ENCODE peak calls at places on chromosomes 6 and 20, in eight cellular contexts. T, M, S, L, I, E, W and D are unnamed samples.

GRCh38 chr20:54208492-54209044 is 681 bp downstream of the PFDN4 start:
- DNase-seq in T (no peak), M (no peak), S (no peak), L (peak), I (no peak), E (no peak), W (peak), D (no peak)

GRCh38 chr20:35991142-35991771 is 22.9 kb downstream of the CNBD2 start:
- DNase-seq in T (peak), M (peak), S (no peak), L (peak), I (no peak), E (no peak), W (peak), D (peak)

GRCh38 chr6:48973486-48973885 is 489.6 kb downstream of the MMUT start:
- DNase-seq in T (no peak), M (no peak), S (no peak), L (no peak), I (no peak), E (no peak), W (no peak), D (no peak)

GRCh38 chr20:57586370-57586793 is 25.5 kb downstream of the PCK1 start:
- DNase-seq in T (no peak), M (no peak), S (no peak), L (no peak), I (no peak), E (peak), W (no peak), D (peak)

GRCh38 chr20:24578605-24579004 is 109.2 kb downstream of the SYNDIG1 start:
- DNase-seq in T (no peak), M (no peak), S (no peak), L (no peak), I (no peak), E (no peak), W (no peak), D (no peak)

GRCh38 chr6:148837941-148838340 is 91.1 kb downstream of the UST start:
- DNase-seq in T (no peak), M (no peak), S (no peak), L (peak), I (no peak), E (no peak), W (no peak), D (no peak)

GRCh38 chr6:43845646-43846045 is 75.6 kb downstream of the VEGFA start:
- DNase-seq in T (no peak), M (no peak), S (no peak), L (no peak), I (no peak), E (no peak), W (no peak), D (no peak)

GRCh38 chr6:158938811-158939254 is 61.2 kb downstream of the RSPH3 start:
- DNase-seq in T (no peak), M (no peak), S (no peak), L (peak), I (no peak), E (no peak), W (no peak), D (peak)

GRCh38 chr6:159056003-159056402 is 11.2 kb upstream of the TAGAP start:
- DNase-seq in T (no peak), M (no peak), S (no peak), L (no peak), I (no peak), E (no peak), W (no peak), D (no peak)

GRCh38 chr6:31737315-31738047 is 1.2 kb upstream of the CLIC1 start:
- DNase-seq in T (no peak), M (no peak), S (no peak), L (no peak), I (peak), E (no peak), W (no peak), D (peak)

GRCh38 chr6:158060447-158061360 is 79.0 kb downstream of the SYNJ2 start:
- DNase-seq in T (peak), M (peak), S (peak), L (peak), I (peak), E (peak), W (peak), D (peak)

GRCh38 chr20:9514461-9515210 is at the start of gene LAMP5:
- DNase-seq in T (no peak), M (no peak), S (no peak), L (no peak), I (no peak), E (no peak), W (peak), D (no peak)

DNA sequence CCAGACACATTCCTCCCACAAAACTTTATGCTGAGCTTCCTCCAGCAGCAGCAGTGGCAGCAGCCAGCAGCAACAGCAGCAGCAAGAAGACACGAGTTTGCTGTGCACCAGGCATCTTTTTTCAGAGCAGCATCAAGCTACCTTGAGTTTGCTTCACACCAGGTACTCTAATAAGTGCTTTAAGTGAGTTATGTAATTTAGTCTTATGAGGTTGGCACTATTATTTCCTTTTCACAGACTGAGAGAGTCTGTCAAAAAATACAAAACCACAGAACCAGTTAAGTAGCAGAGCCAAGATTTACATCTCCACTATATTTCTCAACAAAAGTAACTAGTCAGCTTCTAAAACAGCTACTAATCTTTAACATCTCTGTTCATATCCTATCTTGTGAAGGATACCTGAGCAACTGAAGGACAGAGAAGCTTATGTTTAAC is 23.7 kb downstream of the RANBP9 start:
- DNase-seq in T (no peak), M (no peak), S (no peak), L (no peak), I (no peak), E (no peak), W (no peak), D (no peak)
- H3K4me3 ChIP-seq in T (no peak), M (no peak), S (no peak), L (no peak), I (no peak), E (no peak), W (no peak), D (no peak)

GRCh38 chr6:135113855-135114254 is 59.2 kb upstream of the HBS1L start:
- DNase-seq in T (no peak), M (no peak), S (no peak), L (no peak), I (no peak), E (no peak), W (no peak), D (no peak)

GRCh38 chr6:135116566-135116965 is 61.9 kb upstream of the HBS1L start:
- DNase-seq in T (no peak), M (no peak), S (no peak), L (no peak), I (no peak), E (no peak), W (no peak), D (no peak)

GRCh38 chr6:135117413-135117968 is 62.9 kb upstream of the HBS1L start:
- DNase-seq in T (no peak), M (no peak), S (no peak), L (no peak), I (no peak), E (no peak), W (no peak), D (no peak)

GRCh38 chr6:135115411-135116293 is 61.0 kb upstream of the HBS1L start:
- DNase-seq in T (no peak), M (no peak), S (no peak), L (no peak), I (no peak), E (no peak), W (no peak), D (no peak)

GRCh38 chr6:135114355-135115145 is 59.9 kb upstream of the HBS1L start:
- DNase-seq in T (no peak), M (no peak), S (no peak), L (no peak), I (no peak), E (no peak), W (no peak), D (no peak)
- TF ChIP-seq EP300 in T (no peak), M (no peak), S (no peak), L (no peak), I (no peak), E (no peak), W (no peak), D (no peak)

GRCh38 chr6:36128793-36129192 is 1.5 kb upstream of the MAPK13 start:
- DNase-seq in T (no peak), M (no peak), S (no peak), L (no peak), I (no peak), E (peak), W (no peak), D (no peak)
- H3K4me3 ChIP-seq in T (no peak), M (no peak), S (no peak), L (no peak), I (no peak), E (no peak), W (no peak), D (no peak)

GRCh38 chr20:21520702-21521595 is 7.1 kb upstream of the NKX2-2 start:
- DNase-seq in T (no peak), M (no peak), S (no peak), L (no peak), I (no peak), E (no peak), W (peak), D (no peak)

GRCh38 chr20:21523895-21524294 is 10.0 kb upstream of the NKX2-2 start:
- DNase-seq in T (no peak), M (no peak), S (no peak), L (no peak), I (no peak), E (no peak), W (no peak), D (no peak)

GRCh38 chr20:21522479-21523397 is 8.9 kb upstream of the NKX2-2 start:
- DNase-seq in T (no peak), M (no peak), S (no peak), L (no peak), I (no peak), E (no peak), W (peak), D (no peak)

GRCh38 chr20:21521596-21522478 is 8.0 kb upstream of the NKX2-2 start:
- DNase-seq in T (no peak), M (no peak), S (no peak), L (no peak), I (no peak), E (no peak), W (peak), D (no peak)

GRCh38 chr20:21523398-21523868 is 9.6 kb upstream of the NKX2-2 start:
- DNase-seq in T (no peak), M (no peak), S (no peak), L (no peak), I (no peak), E (no peak), W (no peak), D (no peak)
- TF ChIP-seq EP300 in T (no peak), M (no peak), S (no peak), L (no peak), I (no peak), E (no peak), W (no peak), D (no peak)

DNA sequence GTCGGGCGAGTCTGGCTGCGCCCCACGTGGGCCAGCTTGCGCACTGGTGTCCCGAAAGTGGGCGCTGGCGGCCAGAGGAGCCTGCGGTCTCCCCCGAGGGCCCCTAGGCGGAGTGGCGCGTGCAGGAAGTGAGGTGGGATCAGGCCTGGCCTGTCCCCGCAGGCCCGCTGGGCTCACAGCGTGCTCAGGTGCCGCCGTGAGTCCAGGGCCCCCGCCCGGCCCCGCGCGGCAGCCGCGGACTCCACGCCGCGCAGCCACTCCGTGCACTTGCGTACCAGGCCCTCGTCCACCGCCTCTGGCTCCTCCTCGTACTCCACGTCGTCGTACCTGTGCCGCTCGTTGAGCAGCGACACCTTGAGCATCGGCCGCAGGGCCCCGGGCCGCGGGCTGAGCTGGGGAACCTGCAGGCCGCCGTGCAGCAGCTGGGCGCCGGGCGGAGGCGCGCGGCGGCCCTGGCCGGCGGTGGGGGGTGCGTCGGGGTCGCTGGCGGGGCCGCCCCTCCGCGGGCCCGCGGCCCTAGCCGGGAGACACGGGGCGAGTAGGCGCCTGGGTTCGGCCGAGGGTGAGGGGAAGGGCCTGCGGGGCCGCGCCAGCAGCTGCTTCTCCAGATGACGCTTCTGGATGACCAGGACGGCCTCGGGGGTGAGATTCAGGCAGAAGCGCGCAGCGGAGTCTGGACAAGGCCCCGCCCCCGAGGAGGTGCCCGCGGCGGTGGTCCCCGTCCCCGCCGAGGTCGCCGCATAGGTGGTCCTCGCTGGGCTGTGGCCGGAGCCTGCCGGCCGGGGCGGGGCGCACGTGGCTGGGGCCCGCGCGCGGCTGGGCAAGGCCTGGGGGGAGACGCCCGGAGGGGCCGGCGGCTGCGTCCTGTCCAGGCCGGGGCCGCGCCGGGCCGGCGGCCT is 861 bp downstream of the PRR18 start:
- DNase-seq in T (no peak), M (no peak), S (no peak), L (no peak), I (no peak), E (no peak), W (peak), D (no peak)
- H3K4me3 ChIP-seq in T (peak), M (no peak), S (peak), L (peak), I (peak), E (peak), W (peak), D (peak)

DNA sequence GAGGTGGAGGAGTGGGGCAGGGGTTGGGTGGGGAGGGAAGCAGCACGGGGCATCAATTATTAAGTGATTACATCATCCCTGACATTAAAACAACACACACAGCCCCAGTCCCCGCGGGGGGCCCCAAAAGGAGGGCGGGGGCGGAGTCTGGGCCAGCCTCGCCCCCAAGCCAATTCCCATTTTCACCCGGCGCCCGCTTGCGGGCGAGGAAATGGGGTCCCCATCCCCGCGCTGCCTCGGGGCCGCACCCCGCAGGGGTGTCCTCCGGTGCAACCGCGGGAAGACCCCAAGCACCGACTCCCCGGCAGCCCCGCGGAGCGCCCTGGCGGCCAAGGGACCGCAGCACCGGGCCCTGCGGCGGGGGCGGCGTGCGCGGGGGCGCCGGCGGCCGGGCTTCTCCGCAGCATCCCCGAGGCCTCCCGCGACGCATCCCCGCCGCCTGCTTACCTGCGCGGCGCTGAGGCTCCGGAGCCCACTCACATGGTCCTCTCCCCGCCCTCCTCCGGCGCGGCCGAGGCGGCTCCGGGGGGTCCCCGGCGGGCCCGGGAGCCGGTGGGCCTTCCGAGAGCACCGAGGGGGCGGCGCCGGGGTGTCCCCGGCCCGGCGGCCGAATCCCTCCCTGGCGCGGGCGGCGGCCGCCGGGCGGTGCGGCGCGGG is 603 bp downstream of the FYN start:
- DNase-seq in T (no peak), M (peak), S (peak), L (no peak), I (peak), E (peak), W (peak), D (peak)
- TF ChIP-seq EP300 in T (no peak), M (peak), S (no peak), L (no peak), I (no peak), E (no peak), W (no peak), D (no peak)

GRCh38 chr6:118571121-118571520 is 23.0 kb downstream of the PLN start:
- DNase-seq in T (no peak), M (no peak), S (no peak), L (no peak), I (no peak), E (no peak), W (no peak), D (no peak)

GRCh38 chr6:118578617-118579016 is 30.5 kb downstream of the PLN start:
- DNase-seq in T (no peak), M (no peak), S (no peak), L (no peak), I (no peak), E (no peak), W (no peak), D (no peak)

GRCh38 chr6:118577972-118578371 is 29.9 kb downstream of the PLN start:
- DNase-seq in T (no peak), M (no peak), S (no peak), L (no peak), I (no peak), E (no peak), W (no peak), D (no peak)

GRCh38 chr6:118569498-118569897 is 21.4 kb downstream of the PLN start:
- DNase-seq in T (no peak), M (no peak), S (no peak), L (no peak), I (no peak), E (no peak), W (no peak), D (no peak)

DNA sequence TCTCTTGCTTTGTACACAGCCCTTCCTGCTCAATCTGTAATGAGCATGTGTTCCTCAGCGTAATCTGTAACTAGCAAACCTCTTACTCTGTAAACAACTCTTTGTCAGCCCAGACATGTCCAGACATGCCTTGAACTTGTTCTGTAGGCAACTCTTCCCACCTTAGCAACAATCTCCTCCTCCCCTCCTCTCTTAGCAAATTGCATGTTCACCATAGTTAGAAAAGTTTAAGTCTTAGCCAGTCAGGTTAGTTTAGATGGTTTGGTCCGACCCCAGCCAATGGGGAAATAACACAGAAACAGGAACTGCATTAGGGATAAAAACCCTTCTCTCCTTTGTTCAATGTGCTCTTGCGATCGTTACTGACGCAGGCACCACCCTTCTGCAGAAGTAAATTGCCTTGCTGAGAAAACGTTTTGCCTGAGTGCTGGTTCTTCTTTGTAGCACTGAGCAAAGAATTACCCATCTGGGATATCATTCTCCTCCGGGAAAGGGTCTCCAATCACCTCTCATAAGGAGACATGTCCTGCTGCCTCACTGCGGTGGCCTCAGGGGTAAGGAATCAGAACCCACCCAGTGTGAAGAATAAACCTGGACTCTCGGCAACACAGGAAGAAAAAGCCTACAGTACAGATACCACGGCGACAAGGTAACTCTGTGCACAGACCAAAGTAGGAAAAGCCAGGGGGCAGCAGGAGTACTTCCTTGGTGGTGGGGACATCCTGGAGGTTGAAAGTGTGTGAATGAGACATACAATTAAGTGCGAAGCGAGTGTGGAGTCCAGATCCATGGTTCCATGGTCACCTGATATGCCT is 26.2 kb downstream of the PLN start:
- DNase-seq in T (no peak), M (no peak), S (no peak), L (no peak), I (no peak), E (no peak), W (no peak), D (no peak)
- H3K4me3 ChIP-seq in T (no peak), M (no peak), S (no peak), L (no peak), I (no peak), E (no peak), W (no peak), D (no peak)